ENCODE peak calls at places on chromosomes 7 and 10, in five cellular contexts. One of them, this sample, is unnamed.

GRCh38 chr10:85916999-85917573 is 449.5 kb downstream of the GRID1 start:
- DNase-seq in HepG2: no peak
- DNase-seq in IMR-90: no peak
- DNase-seq in endothelial cell of umbilical vein: no peak
- DNase-seq in SK-N-SH: peak; percentile 36
- DNase-seq in this sample: no peak

GRCh38 chr7:14836571-14837189 is 65.9 kb downstream of the DGKB start:
- DNase-seq in HepG2: no peak
- DNase-seq in IMR-90: peak; percentile 75
- DNase-seq in SK-N-SH: no peak
- DNase-seq in endothelial cell of umbilical vein: peak; percentile 9
- DNase-seq in this sample: peak; percentile 56

GRCh38 chr10:57579926-57580325 is 687.8 kb downstream of the IPMK start:
- DNase-seq in IMR-90: peak; percentile 2
- DNase-seq in SK-N-SH: peak; percentile 10
- DNase-seq in HepG2: peak; percentile 46
- DNase-seq in endothelial cell of umbilical vein: no peak
- DNase-seq in this sample: peak; percentile 27

GRCh38 chr10:68271104-68271882 is 39.4 kb upstream of the ATOH7 start:
- DNase-seq in endothelial cell of umbilical vein: no peak
- DNase-seq in IMR-90: peak; percentile 28
- DNase-seq in SK-N-SH: no peak
- DNase-seq in HepG2: no peak
- DNase-seq in this sample: no peak

GRCh38 chr10:5774987-5775386 is 38.2 kb downstream of the GDI2 start:
- DNase-seq in HepG2: no peak
- DNase-seq in IMR-90: no peak
- DNase-seq in SK-N-SH: no peak
- DNase-seq in endothelial cell of umbilical vein: no peak
- DNase-seq in this sample: no peak

GRCh38 chr7:19327011-19327410 is 181.8 kb upstream of the FERD3L start:
- DNase-seq in IMR-90: peak; percentile 17
- DNase-seq in HepG2: no peak
- DNase-seq in SK-N-SH: no peak
- DNase-seq in endothelial cell of umbilical vein: peak; percentile 90
- DNase-seq in this sample: no peak

GRCh38 chr7:157437519-157438061 is 100.8 kb downstream of the DNAJB6 start:
- DNase-seq in HepG2: no peak
- DNase-seq in IMR-90: no peak
- DNase-seq in endothelial cell of umbilical vein: no peak
- DNase-seq in SK-N-SH: no peak
- DNase-seq in this sample: no peak

GRCh38 chr10:104332243-104333036 is 5.8 kb downstream of the ITPRIP start:
- DNase-seq in SK-N-SH: no peak
- DNase-seq in endothelial cell of umbilical vein: no peak
- DNase-seq in HepG2: no peak
- DNase-seq in IMR-90: no peak
- DNase-seq in this sample: no peak

GRCh38 chr10:102775973-102776669 is 32.4 kb downstream of the WBP1L start:
- DNase-seq in endothelial cell of umbilical vein: peak; percentile 98
- DNase-seq in SK-N-SH: peak; percentile 66
- DNase-seq in IMR-90: peak; percentile 91
- DNase-seq in HepG2: peak; percentile 36
- DNase-seq in this sample: no peak

GRCh38 chr7:90931996-90932912 is 332.0 kb upstream of the FZD1 start:
- DNase-seq in endothelial cell of umbilical vein: no peak
- DNase-seq in SK-N-SH: no peak
- DNase-seq in IMR-90: no peak
- DNase-seq in HepG2: no peak
- DNase-seq in this sample: no peak

GRCh38 chr7:128210590-128211570 is 30.2 kb upstream of the LEP start:
- DNase-seq in endothelial cell of umbilical vein: no peak
- DNase-seq in IMR-90: no peak
- DNase-seq in HepG2: no peak
- DNase-seq in SK-N-SH: no peak
- DNase-seq in this sample: no peak

GRCh38 chr10:76114556-76114955 is 683.1 kb downstream of the LRMDA start:
- DNase-seq in HepG2: peak; percentile 28
- DNase-seq in endothelial cell of umbilical vein: no peak
- DNase-seq in SK-N-SH: no peak
- DNase-seq in IMR-90: no peak
- DNase-seq in this sample: no peak

GRCh38 chr10:75959209-75959608 is 527.8 kb downstream of the LRMDA start:
- DNase-seq in IMR-90: peak; percentile 76
- DNase-seq in endothelial cell of umbilical vein: no peak
- DNase-seq in HepG2: peak; percentile 54
- DNase-seq in SK-N-SH: no peak
- DNase-seq in this sample: peak; percentile 47

DNA sequence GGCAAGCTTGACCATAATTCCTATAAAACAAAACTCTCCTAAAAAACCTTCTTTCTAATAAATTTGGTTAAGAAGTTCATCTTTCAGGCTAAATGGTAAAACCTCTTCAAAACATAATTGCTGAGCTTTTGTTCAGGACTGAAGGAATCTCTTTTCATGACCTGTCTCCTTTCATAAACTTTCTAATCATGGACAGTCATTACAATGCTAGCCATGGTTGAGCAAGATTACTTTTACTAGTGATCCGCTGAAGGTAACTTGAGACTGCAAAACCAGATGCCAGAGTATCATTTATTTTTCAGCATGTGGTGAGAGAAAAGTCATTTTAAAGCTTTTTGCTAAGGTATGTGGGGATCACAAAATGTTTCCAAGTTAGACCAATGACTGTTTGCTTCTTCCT is 186.4 kb upstream of the RHOBTB1 start:
- DNase-seq in IMR-90: peak; percentile 76
- DNase-seq in endothelial cell of umbilical vein: no peak
- DNase-seq in SK-N-SH: no peak
- DNase-seq in HepG2: no peak
- DNase-seq in this sample: no peak
- H3K27ac ChIP-seq in IMR-90: no peak overlapping the region
- H3K27ac ChIP-seq in endothelial cell of umbilical vein: no peak overlapping the region
- H3K27ac ChIP-seq in SK-N-SH: no peak overlapping the region
- H3K27ac ChIP-seq in HepG2: no peak overlapping the region
- H3K27ac ChIP-seq in this sample: no peak overlapping the region

DNA sequence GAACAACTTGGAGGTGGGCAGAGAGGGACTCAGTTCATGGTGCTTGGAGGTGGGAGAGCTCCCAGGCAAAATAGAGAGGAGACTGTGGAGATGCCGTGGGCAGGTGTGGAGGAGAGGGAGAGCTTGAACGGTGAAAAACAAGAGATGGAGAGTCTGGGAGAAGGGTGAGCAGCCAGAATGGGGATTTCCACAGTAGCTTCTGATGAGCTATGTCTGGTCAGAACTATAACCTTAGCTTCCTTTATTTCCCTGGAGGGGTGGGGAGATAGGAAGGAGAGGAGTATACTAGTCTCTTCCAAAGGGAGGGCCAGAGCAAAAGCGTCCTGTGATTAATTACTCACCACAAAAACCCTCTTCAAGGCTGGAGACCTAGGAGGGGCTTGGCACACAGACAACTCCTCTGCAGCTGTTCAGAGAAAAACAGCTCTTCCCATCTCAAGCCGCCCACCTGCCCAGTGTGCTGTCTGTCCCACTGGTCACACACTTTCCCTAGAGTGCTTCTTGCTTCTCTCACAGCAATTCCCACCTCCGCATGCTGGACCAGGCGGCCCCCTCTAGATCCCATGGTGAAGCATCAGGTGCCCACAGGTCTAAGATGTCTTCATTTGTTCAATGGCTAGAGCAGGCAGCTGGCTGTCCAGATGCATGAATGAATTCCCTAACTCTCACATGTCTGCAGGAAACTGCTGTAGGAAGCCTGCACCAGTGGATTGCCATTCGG is 41.9 kb downstream of the TAS2R41 start:
- DNase-seq in IMR-90: peak; percentile 68
- DNase-seq in SK-N-SH: no peak
- DNase-seq in endothelial cell of umbilical vein: peak; percentile 60
- DNase-seq in HepG2: no peak
- DNase-seq in this sample: peak; percentile 51
- H2AFZ ChIP-seq in IMR-90: peak overlapping the region; percentile 48
- H2AFZ ChIP-seq in SK-N-SH: peak overlapping the region; percentile 61
- H2AFZ ChIP-seq in endothelial cell of umbilical vein: no peak overlapping the region
- H2AFZ ChIP-seq in HepG2: no peak overlapping the region
- H2AFZ ChIP-seq in this sample: peak overlapping the region; percentile 40

DNA sequence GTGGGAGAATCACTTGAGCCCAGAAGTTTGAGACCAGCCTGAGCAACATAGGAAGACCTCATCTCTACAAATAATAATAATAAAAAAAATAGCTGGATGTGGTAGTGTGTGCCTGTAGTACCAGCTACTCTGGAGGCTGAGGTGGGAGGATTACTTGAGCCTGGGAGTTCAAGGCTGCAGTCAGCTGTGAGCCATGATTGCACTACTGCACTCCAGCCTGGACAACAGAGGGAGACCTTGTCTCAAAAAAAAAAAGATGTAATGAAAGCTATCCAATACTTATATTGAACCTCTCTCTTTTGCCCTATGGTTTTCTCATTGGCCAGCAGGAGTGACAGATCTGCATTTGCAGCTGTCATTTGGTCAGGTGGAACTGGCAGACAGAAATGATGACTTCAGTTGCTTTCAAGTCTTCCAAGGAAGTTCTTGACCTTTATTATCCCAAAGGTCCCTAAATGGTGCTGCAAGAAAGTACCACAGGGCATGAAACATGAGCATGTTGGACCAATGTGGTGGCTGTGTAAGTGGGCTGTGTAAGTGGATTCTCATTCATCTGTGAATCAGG is 99.4 kb downstream of the CALD1 start:
- DNase-seq in IMR-90: no peak
- DNase-seq in HepG2: peak; percentile 30
- DNase-seq in endothelial cell of umbilical vein: no peak
- DNase-seq in SK-N-SH: no peak
- DNase-seq in this sample: no peak
- TF ChIP-seq CTCF in IMR-90: no peak
- TF ChIP-seq CTCF in HepG2: peak; percentile 65
- TF ChIP-seq CTCF in endothelial cell of umbilical vein: no peak
- TF ChIP-seq CTCF in SK-N-SH: peak; percentile 26
- TF ChIP-seq CTCF in this sample: peak; percentile 9

GRCh38 chr7:4883352-4884144 is at the start of gene RADIL:
- DNase-seq in SK-N-SH: peak; percentile 100
- DNase-seq in HepG2: peak; percentile 82
- DNase-seq in IMR-90: peak; percentile 74
- DNase-seq in endothelial cell of umbilical vein: peak; percentile 89
- DNase-seq in this sample: peak; percentile 70
- H3K27ac ChIP-seq in SK-N-SH: peak within 1 kb of the TSS; percentile 97
- H3K27ac ChIP-seq in HepG2: no peak within 1 kb of the TSS
- H3K27ac ChIP-seq in IMR-90: no peak within 1 kb of the TSS
- H3K27ac ChIP-seq in endothelial cell of umbilical vein: no peak within 1 kb of the TSS
- H3K27ac ChIP-seq in this sample: no peak within 1 kb of the TSS

GRCh38 chr10:117543999-117544728 is 1.6 kb downstream of the EMX2 start:
- DNase-seq in endothelial cell of umbilical vein: no peak
- DNase-seq in SK-N-SH: no peak
- DNase-seq in IMR-90: no peak
- DNase-seq in HepG2: no peak
- DNase-seq in this sample: no peak

GRCh38 chr10:117546020-117546629 is 3.6 kb downstream of the EMX2 start:
- DNase-seq in endothelial cell of umbilical vein: no peak
- DNase-seq in SK-N-SH: no peak
- DNase-seq in IMR-90: no peak
- DNase-seq in HepG2: no peak
- DNase-seq in this sample: no peak

GRCh38 chr10:117546630-117547300 is 4.2 kb downstream of the EMX2 start:
- DNase-seq in endothelial cell of umbilical vein: no peak
- DNase-seq in SK-N-SH: no peak
- DNase-seq in IMR-90: no peak
- DNase-seq in HepG2: no peak
- DNase-seq in this sample: no peak

GRCh38 chr10:117544729-117545140 is 2.2 kb downstream of the EMX2 start:
- DNase-seq in HepG2: no peak
- DNase-seq in endothelial cell of umbilical vein: no peak
- DNase-seq in SK-N-SH: no peak
- DNase-seq in IMR-90: no peak
- DNase-seq in this sample: no peak

GRCh38 chr10:117545141-117546019 is 2.8 kb downstream of the EMX2 start:
- DNase-seq in SK-N-SH: no peak
- DNase-seq in endothelial cell of umbilical vein: no peak
- DNase-seq in HepG2: no peak
- DNase-seq in IMR-90: no peak
- DNase-seq in this sample: no peak
- H2AFZ ChIP-seq in SK-N-SH: no peak overlapping the region
- H2AFZ ChIP-seq in endothelial cell of umbilical vein: no peak overlapping the region
- H2AFZ ChIP-seq in HepG2: no peak overlapping the region
- H2AFZ ChIP-seq in IMR-90: no peak overlapping the region
- H2AFZ ChIP-seq in this sample: no peak overlapping the region

GRCh38 chr10:89371987-89372386 is 5.9 kb upstream of the IFIT1B start:
- DNase-seq in HepG2: no peak
- DNase-seq in SK-N-SH: no peak
- DNase-seq in IMR-90: no peak
- DNase-seq in endothelial cell of umbilical vein: no peak
- DNase-seq in this sample: no peak

GRCh38 chr10:89373916-89374711 is 3.7 kb upstream of the IFIT1B start:
- DNase-seq in endothelial cell of umbilical vein: peak; percentile 99
- DNase-seq in HepG2: peak; percentile 93
- DNase-seq in IMR-90: peak; percentile 94
- DNase-seq in SK-N-SH: peak; percentile 41
- DNase-seq in this sample: peak; percentile 85

GRCh38 chr10:89364533-89364932 is 13.3 kb upstream of the IFIT1B start:
- DNase-seq in endothelial cell of umbilical vein: no peak
- DNase-seq in HepG2: no peak
- DNase-seq in SK-N-SH: no peak
- DNase-seq in IMR-90: no peak
- DNase-seq in this sample: no peak

GRCh38 chr10:89367529-89367928 is 10.3 kb upstream of the IFIT1B start:
- DNase-seq in HepG2: no peak
- DNase-seq in endothelial cell of umbilical vein: no peak
- DNase-seq in SK-N-SH: no peak
- DNase-seq in IMR-90: no peak
- DNase-seq in this sample: no peak

GRCh38 chr10:89369142-89370105 is 8.4 kb upstream of the IFIT1B start:
- DNase-seq in endothelial cell of umbilical vein: peak; percentile 61
- DNase-seq in HepG2: no peak
- DNase-seq in SK-N-SH: peak; percentile 35
- DNase-seq in IMR-90: peak; percentile 60
- DNase-seq in this sample: no peak
- TF ChIP-seq CTCF in endothelial cell of umbilical vein: peak; percentile 43
- TF ChIP-seq CTCF in HepG2: peak; percentile 49
- TF ChIP-seq CTCF in SK-N-SH: peak; percentile 81
- TF ChIP-seq CTCF in IMR-90: peak; percentile 76
- TF ChIP-seq CTCF in this sample: peak; percentile 60